ENCODE peak calls at places on chromosomes 12 and 14, in five cellular contexts. G is T-helper 2 cell, E is HEK293T, V is AG10803, F is LHCN-M2. Y is an unnamed sample.

GRCh38 chr12:107225626-107226025 is 132.3 kb upstream of the CRY1 start:
- DNase-seq in G (no peak), E (no peak), V (peak), F (peak), Y (no peak)

GRCh38 chr14:21518725-21519124 is 7.4 kb downstream of the SALL2 start:
- DNase-seq in G (no peak), E (no peak), V (no peak), F (no peak), Y (no peak)

GRCh38 chr12:123971770-123972447 is 722 bp downstream of the CCDC92 start:
- DNase-seq in G (peak), E (peak), V (no peak), F (peak), Y (peak)

GRCh38 chr14:61563880-61564622 is 131.3 kb upstream of the HIF1A start:
- DNase-seq in G (no peak), E (no peak), V (no peak), F (no peak), Y (peak)

GRCh38 chr12:123076604-123077297 is 74.1 kb downstream of the PITPNM2 start:
- DNase-seq in G (no peak), E (no peak), V (no peak), F (no peak), Y (no peak)

GRCh38 chr14:68783408-68784297 is 9.2 kb downstream of the ZFP36L1 start:
- DNase-seq in G (no peak), E (no peak), V (no peak), F (no peak), Y (no peak)

GRCh38 chr12:45914090-45914489 is 76.3 kb downstream of the SCAF11 start:
- DNase-seq in G (no peak), E (no peak), V (peak), F (peak), Y (peak)

GRCh38 chr14:105455766-105456660 is 18.6 kb upstream of the CRIP2 start:
- DNase-seq in G (no peak), E (no peak), V (no peak), F (no peak), Y (no peak)

GRCh38 chr12:104498211-104498801 is 41.6 kb downstream of the CHST11 start:
- DNase-seq in G (peak), E (no peak), V (peak), F (peak), Y (peak)